ENCODE peak calls at places on chromosomes 12 and 14, in nine cellular contexts. One of them, this sample, is unnamed.

GRCh38 chr12:91778938-91779400 is 366.7 kb downstream of the BTG1 start:
- DNase-seq in astrocyte of the cerebellum: peak
- DNase-seq in GM23248: peak
- DNase-seq in endodermal cell: no peak
- DNase-seq in brain microvascular endothelial cell: peak
- DNase-seq in right cardiac atrium: no peak
- DNase-seq in fibroblast of pulmonary artery: peak
- DNase-seq in body of pancreas: peak
- DNase-seq in CD4-positive, alpha-beta memory T cell: peak
- DNase-seq in this sample: peak

GRCh38 chr12:67299936-67300335 is 30.8 kb downstream of the CAND1 start:
- DNase-seq in astrocyte of the cerebellum: no peak
- DNase-seq in GM23248: no peak
- DNase-seq in endodermal cell: no peak
- DNase-seq in brain microvascular endothelial cell: no peak
- DNase-seq in right cardiac atrium: no peak
- DNase-seq in fibroblast of pulmonary artery: no peak
- DNase-seq in body of pancreas: no peak
- DNase-seq in CD4-positive, alpha-beta memory T cell: no peak
- DNase-seq in this sample: no peak

GRCh38 chr12:42097971-42098370 is 46.7 kb downstream of the GXYLT1 start:
- DNase-seq in astrocyte of the cerebellum: no peak
- DNase-seq in GM23248: no peak
- DNase-seq in endodermal cell: no peak
- DNase-seq in brain microvascular endothelial cell: no peak
- DNase-seq in right cardiac atrium: no peak
- DNase-seq in fibroblast of pulmonary artery: peak
- DNase-seq in body of pancreas: no peak
- DNase-seq in CD4-positive, alpha-beta memory T cell: peak
- DNase-seq in this sample: no peak

GRCh38 chr12:119804011-119804641 is 73.0 kb downstream of the CIT start:
- DNase-seq in astrocyte of the cerebellum: peak
- DNase-seq in GM23248: peak
- DNase-seq in endodermal cell: peak
- DNase-seq in brain microvascular endothelial cell: peak
- DNase-seq in right cardiac atrium: peak
- DNase-seq in fibroblast of pulmonary artery: peak
- DNase-seq in body of pancreas: peak
- DNase-seq in CD4-positive, alpha-beta memory T cell: no peak
- DNase-seq in this sample: no peak

GRCh38 chr12:120916561-120916960 is 12.4 kb upstream of the SPPL3 start:
- DNase-seq in astrocyte of the cerebellum: no peak
- DNase-seq in GM23248: no peak
- DNase-seq in endodermal cell: peak
- DNase-seq in brain microvascular endothelial cell: no peak
- DNase-seq in right cardiac atrium: no peak
- DNase-seq in fibroblast of pulmonary artery: no peak
- DNase-seq in body of pancreas: no peak
- DNase-seq in CD4-positive, alpha-beta memory T cell: no peak
- DNase-seq in this sample: no peak

GRCh38 chr12:55718650-55719275 is 1.4 kb upstream of the RDH5 start:
- DNase-seq in astrocyte of the cerebellum: no peak
- DNase-seq in GM23248: no peak
- DNase-seq in endodermal cell: no peak
- DNase-seq in brain microvascular endothelial cell: no peak
- DNase-seq in right cardiac atrium: peak
- DNase-seq in fibroblast of pulmonary artery: no peak
- DNase-seq in body of pancreas: no peak
- DNase-seq in CD4-positive, alpha-beta memory T cell: no peak
- DNase-seq in this sample: no peak

GRCh38 chr12:60819794-60820193 is 1224.0 kb downstream of the SLC16A7 start:
- DNase-seq in astrocyte of the cerebellum: no peak
- DNase-seq in GM23248: no peak
- DNase-seq in endodermal cell: no peak
- DNase-seq in brain microvascular endothelial cell: no peak
- DNase-seq in right cardiac atrium: no peak
- DNase-seq in fibroblast of pulmonary artery: no peak
- DNase-seq in body of pancreas: no peak
- DNase-seq in CD4-positive, alpha-beta memory T cell: no peak
- DNase-seq in this sample: no peak

GRCh38 chr12:85804663-85805062 is 31.5 kb downstream of the RASSF9 start:
- DNase-seq in astrocyte of the cerebellum: peak
- DNase-seq in GM23248: peak
- DNase-seq in endodermal cell: no peak
- DNase-seq in brain microvascular endothelial cell: peak
- DNase-seq in right cardiac atrium: no peak
- DNase-seq in fibroblast of pulmonary artery: peak
- DNase-seq in body of pancreas: no peak
- DNase-seq in CD4-positive, alpha-beta memory T cell: no peak
- DNase-seq in this sample: no peak

GRCh38 chr12:57890191-57891120 is 43.9 kb upstream of the CTDSP2 start:
- DNase-seq in astrocyte of the cerebellum: no peak
- DNase-seq in GM23248: peak
- DNase-seq in endodermal cell: no peak
- DNase-seq in brain microvascular endothelial cell: no peak
- DNase-seq in right cardiac atrium: no peak
- DNase-seq in fibroblast of pulmonary artery: peak
- DNase-seq in body of pancreas: no peak
- DNase-seq in CD4-positive, alpha-beta memory T cell: no peak
- DNase-seq in this sample: no peak

GRCh38 chr12:67697443-67697842 is 48.9 kb downstream of the DYRK2 start:
- DNase-seq in astrocyte of the cerebellum: peak
- DNase-seq in GM23248: peak
- DNase-seq in endodermal cell: no peak
- DNase-seq in brain microvascular endothelial cell: no peak
- DNase-seq in right cardiac atrium: no peak
- DNase-seq in fibroblast of pulmonary artery: no peak
- DNase-seq in body of pancreas: no peak
- DNase-seq in CD4-positive, alpha-beta memory T cell: peak
- DNase-seq in this sample: no peak

GRCh38 chr12:127811988-127812387 is 455.0 kb upstream of the TMEM132C start:
- DNase-seq in astrocyte of the cerebellum: peak
- DNase-seq in GM23248: peak
- DNase-seq in endodermal cell: peak
- DNase-seq in brain microvascular endothelial cell: peak
- DNase-seq in right cardiac atrium: peak
- DNase-seq in fibroblast of pulmonary artery: peak
- DNase-seq in body of pancreas: peak
- DNase-seq in CD4-positive, alpha-beta memory T cell: no peak
- DNase-seq in this sample: peak

GRCh38 chr14:106549064-106549463 is 1022.7 kb downstream of the TMEM121 start:
- DNase-seq in astrocyte of the cerebellum: no peak
- DNase-seq in GM23248: no peak
- DNase-seq in endodermal cell: no peak
- DNase-seq in brain microvascular endothelial cell: no peak
- DNase-seq in right cardiac atrium: no peak
- DNase-seq in fibroblast of pulmonary artery: no peak
- DNase-seq in body of pancreas: no peak
- DNase-seq in CD4-positive, alpha-beta memory T cell: no peak
- DNase-seq in this sample: no peak

GRCh38 chr12:118356809-118357326 is 15.8 kb downstream of the TAOK3 start:
- DNase-seq in astrocyte of the cerebellum: no peak
- DNase-seq in GM23248: peak
- DNase-seq in endodermal cell: no peak
- DNase-seq in brain microvascular endothelial cell: peak
- DNase-seq in right cardiac atrium: no peak
- DNase-seq in fibroblast of pulmonary artery: peak
- DNase-seq in body of pancreas: no peak
- DNase-seq in CD4-positive, alpha-beta memory T cell: no peak
- DNase-seq in this sample: peak

GRCh38 chr12:46300906-46301305 is 32.1 kb upstream of the SLC38A1 start:
- DNase-seq in astrocyte of the cerebellum: no peak
- DNase-seq in GM23248: no peak
- DNase-seq in endodermal cell: no peak
- DNase-seq in brain microvascular endothelial cell: no peak
- DNase-seq in right cardiac atrium: no peak
- DNase-seq in fibroblast of pulmonary artery: peak
- DNase-seq in body of pancreas: peak
- DNase-seq in CD4-positive, alpha-beta memory T cell: no peak
- DNase-seq in this sample: peak

GRCh38 chr12:51082561-51083139 is 746 bp downstream of the CSRNP2 start:
- DNase-seq in astrocyte of the cerebellum: no peak
- DNase-seq in GM23248: peak
- DNase-seq in endodermal cell: peak
- DNase-seq in brain microvascular endothelial cell: peak
- DNase-seq in right cardiac atrium: no peak
- DNase-seq in fibroblast of pulmonary artery: peak
- DNase-seq in body of pancreas: peak
- DNase-seq in CD4-positive, alpha-beta memory T cell: peak
- DNase-seq in this sample: no peak

GRCh38 chr12:118034429-118035193 is 18.1 kb downstream of the RFC5 start:
- DNase-seq in astrocyte of the cerebellum: no peak
- DNase-seq in GM23248: peak
- DNase-seq in endodermal cell: peak
- DNase-seq in brain microvascular endothelial cell: peak
- DNase-seq in right cardiac atrium: no peak
- DNase-seq in fibroblast of pulmonary artery: peak
- DNase-seq in body of pancreas: peak
- DNase-seq in CD4-positive, alpha-beta memory T cell: no peak
- DNase-seq in this sample: no peak

GRCh38 chr14:101225116-101225728 is 321.7 kb upstream of the RTL1 start:
- DNase-seq in astrocyte of the cerebellum: no peak
- DNase-seq in GM23248: no peak
- DNase-seq in endodermal cell: peak
- DNase-seq in brain microvascular endothelial cell: no peak
- DNase-seq in right cardiac atrium: no peak
- DNase-seq in fibroblast of pulmonary artery: no peak
- DNase-seq in body of pancreas: no peak
- DNase-seq in CD4-positive, alpha-beta memory T cell: no peak
- DNase-seq in this sample: no peak

GRCh38 chr12:71954040-71954649 is 15.5 kb downstream of the TPH2 start:
- DNase-seq in astrocyte of the cerebellum: no peak
- DNase-seq in GM23248: no peak
- DNase-seq in endodermal cell: no peak
- DNase-seq in brain microvascular endothelial cell: no peak
- DNase-seq in right cardiac atrium: no peak
- DNase-seq in fibroblast of pulmonary artery: no peak
- DNase-seq in body of pancreas: no peak
- DNase-seq in CD4-positive, alpha-beta memory T cell: no peak
- DNase-seq in this sample: no peak
- H3K4me3 ChIP-seq in astrocyte of the cerebellum: no peak
- H3K4me3 ChIP-seq in GM23248: no peak
- H3K4me3 ChIP-seq in endodermal cell: no peak
- H3K4me3 ChIP-seq in brain microvascular endothelial cell: no peak
- H3K4me3 ChIP-seq in right cardiac atrium: no peak
- H3K4me3 ChIP-seq in fibroblast of pulmonary artery: no peak
- H3K4me3 ChIP-seq in body of pancreas: no peak
- H3K4me3 ChIP-seq in CD4-positive, alpha-beta memory T cell: no peak
- H3K4me3 ChIP-seq in this sample: no peak

DNA sequence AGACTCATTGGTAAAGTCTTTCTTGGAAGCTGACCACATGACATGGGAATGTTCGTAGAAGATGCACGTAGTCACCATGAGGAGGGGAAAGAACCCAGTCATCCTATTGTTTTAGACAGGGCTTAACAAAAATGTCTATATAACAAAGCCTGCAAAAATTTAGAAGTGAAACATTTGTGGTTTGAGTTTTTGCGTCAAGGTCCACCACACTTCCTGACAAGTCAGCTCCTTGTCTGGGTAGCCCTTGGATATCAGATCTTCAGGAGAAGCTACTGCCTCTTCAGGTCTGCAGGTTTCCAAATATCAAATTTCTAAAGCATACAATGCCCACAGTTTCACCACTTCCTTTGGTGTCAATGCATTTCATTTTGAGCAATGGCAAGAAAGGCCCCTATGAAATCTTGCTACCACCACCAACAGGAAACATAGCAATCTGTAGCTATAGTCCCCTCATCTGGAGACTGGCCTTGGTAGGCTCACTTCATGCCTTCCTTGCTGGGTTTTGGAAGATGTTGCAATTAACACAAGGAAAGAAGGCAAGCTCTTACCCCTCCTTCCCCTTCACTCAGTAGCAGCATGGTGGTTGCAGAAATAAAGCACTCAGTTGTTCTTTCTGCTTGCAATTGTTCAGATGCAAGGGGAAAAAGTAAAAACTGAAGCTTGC is 235.2 kb downstream of the PCNX1 start:
- DNase-seq in astrocyte of the cerebellum: peak
- DNase-seq in GM23248: peak
- DNase-seq in endodermal cell: no peak
- DNase-seq in brain microvascular endothelial cell: peak
- DNase-seq in right cardiac atrium: no peak
- DNase-seq in fibroblast of pulmonary artery: peak
- DNase-seq in body of pancreas: no peak
- DNase-seq in CD4-positive, alpha-beta memory T cell: peak
- DNase-seq in this sample: peak
- H3K4me3 ChIP-seq in astrocyte of the cerebellum: no peak
- H3K4me3 ChIP-seq in GM23248: no peak
- H3K4me3 ChIP-seq in endodermal cell: no peak
- H3K4me3 ChIP-seq in brain microvascular endothelial cell: no peak
- H3K4me3 ChIP-seq in right cardiac atrium: no peak
- H3K4me3 ChIP-seq in fibroblast of pulmonary artery: no peak
- H3K4me3 ChIP-seq in body of pancreas: no peak
- H3K4me3 ChIP-seq in CD4-positive, alpha-beta memory T cell: no peak
- H3K4me3 ChIP-seq in this sample: no peak

GRCh38 chr12:132824053-132824452 is 4.6 kb downstream of the GOLGA3 start:
- DNase-seq in astrocyte of the cerebellum: no peak
- DNase-seq in GM23248: peak
- DNase-seq in endodermal cell: no peak
- DNase-seq in brain microvascular endothelial cell: peak
- DNase-seq in right cardiac atrium: no peak
- DNase-seq in fibroblast of pulmonary artery: no peak
- DNase-seq in body of pancreas: no peak
- DNase-seq in CD4-positive, alpha-beta memory T cell: no peak
- DNase-seq in this sample: no peak
- H3K4me3 ChIP-seq in astrocyte of the cerebellum: no peak
- H3K4me3 ChIP-seq in GM23248: no peak
- H3K4me3 ChIP-seq in endodermal cell: no peak
- H3K4me3 ChIP-seq in brain microvascular endothelial cell: no peak
- H3K4me3 ChIP-seq in right cardiac atrium: no peak
- H3K4me3 ChIP-seq in fibroblast of pulmonary artery: no peak
- H3K4me3 ChIP-seq in body of pancreas: no peak
- H3K4me3 ChIP-seq in CD4-positive, alpha-beta memory T cell: no peak
- H3K4me3 ChIP-seq in this sample: no peak

DNA sequence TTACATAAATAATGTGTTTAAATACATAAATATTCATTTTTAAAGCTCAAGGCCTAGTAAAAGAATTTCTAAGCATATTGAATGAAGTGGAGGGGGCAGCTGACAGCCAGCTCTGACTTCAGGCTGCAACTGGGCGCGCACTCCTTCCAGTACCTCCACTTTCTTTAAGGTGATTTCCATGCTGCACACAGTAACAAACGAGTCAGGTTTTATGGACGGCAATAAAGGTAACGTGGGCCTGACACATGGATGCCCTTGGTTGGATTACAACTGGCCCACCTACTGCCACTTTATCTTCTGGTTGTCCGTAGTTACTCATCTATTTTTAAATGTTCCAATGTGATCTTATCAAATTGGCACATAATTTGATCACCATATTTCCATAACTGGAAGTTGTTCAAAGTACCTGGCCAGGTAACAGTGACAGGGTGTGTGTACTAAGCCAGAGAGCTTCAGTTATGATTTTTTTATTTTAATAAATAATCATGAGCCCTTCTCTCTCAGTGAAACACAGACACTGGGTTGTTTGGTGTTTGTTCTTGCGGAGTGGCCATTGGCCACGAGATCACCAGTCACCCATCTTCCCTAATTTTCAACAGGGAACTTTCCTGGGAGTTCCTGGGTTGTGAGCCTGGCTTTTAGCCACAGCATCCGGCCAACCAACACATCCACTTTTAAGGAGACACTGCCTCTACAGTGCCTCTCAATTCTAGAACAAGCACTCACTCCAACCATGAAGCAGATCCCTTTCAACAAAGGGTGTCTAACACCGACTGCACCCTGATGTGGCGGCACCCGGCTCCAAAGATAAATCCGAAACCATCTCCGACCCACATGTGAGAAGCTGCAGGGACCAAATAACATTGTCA is 50.2 kb downstream of the FOXN3 start:
- DNase-seq in astrocyte of the cerebellum: no peak
- DNase-seq in GM23248: no peak
- DNase-seq in endodermal cell: no peak
- DNase-seq in brain microvascular endothelial cell: no peak
- DNase-seq in right cardiac atrium: peak
- DNase-seq in fibroblast of pulmonary artery: no peak
- DNase-seq in body of pancreas: no peak
- DNase-seq in CD4-positive, alpha-beta memory T cell: no peak
- DNase-seq in this sample: no peak
- H3K4me3 ChIP-seq in astrocyte of the cerebellum: no peak
- H3K4me3 ChIP-seq in GM23248: no peak
- H3K4me3 ChIP-seq in endodermal cell: no peak
- H3K4me3 ChIP-seq in brain microvascular endothelial cell: no peak
- H3K4me3 ChIP-seq in right cardiac atrium: no peak
- H3K4me3 ChIP-seq in fibroblast of pulmonary artery: no peak
- H3K4me3 ChIP-seq in body of pancreas: no peak
- H3K4me3 ChIP-seq in CD4-positive, alpha-beta memory T cell: no peak
- H3K4me3 ChIP-seq in this sample: no peak

This sample was measured in skeletal muscle cell.